ENCODE peak calls at places on chromosome 11, in nine cellular contexts. One of them, this sample, is unnamed.

GRCh38 chr11:117870176-117870952 is 6.1 kb downstream of the FXYD6 start:
- DNase-seq in GM12864: no peak
- DNase-seq in dorsolateral prefrontal cortex: peak; percentile 76
- DNase-seq in tibial artery: no peak
- DNase-seq in Panc1: no peak
- DNase-seq in bronchial epithelial cell: no peak
- DNase-seq in OCI-LY7: no peak
- DNase-seq in neural progenitor cell: peak; percentile 37
- DNase-seq in psoas muscle: no peak
- DNase-seq in this sample: no peak

GRCh38 chr11:128965485-128965884 is 22.8 kb upstream of the TP53AIP1 start:
- DNase-seq in dorsolateral prefrontal cortex: no peak
- DNase-seq in tibial artery: no peak
- DNase-seq in bronchial epithelial cell: no peak
- DNase-seq in Panc1: no peak
- DNase-seq in neural progenitor cell: no peak
- DNase-seq in GM12864: peak; percentile 10
- DNase-seq in OCI-LY7: no peak
- DNase-seq in psoas muscle: no peak
- DNase-seq in this sample: no peak

GRCh38 chr11:108758458-108758857 is 93.6 kb downstream of the DDX10 start:
- DNase-seq in tibial artery: no peak
- DNase-seq in bronchial epithelial cell: no peak
- DNase-seq in neural progenitor cell: no peak
- DNase-seq in dorsolateral prefrontal cortex: no peak
- DNase-seq in OCI-LY7: no peak
- DNase-seq in psoas muscle: no peak
- DNase-seq in GM12864: no peak
- DNase-seq in Panc1: no peak
- DNase-seq in this sample: no peak

GRCh38 chr11:44010789-44011251 is 37.0 kb upstream of the ACCSL start:
- DNase-seq in bronchial epithelial cell: no peak
- DNase-seq in psoas muscle: no peak
- DNase-seq in Panc1: no peak
- DNase-seq in tibial artery: peak; percentile 66
- DNase-seq in dorsolateral prefrontal cortex: no peak
- DNase-seq in GM12864: no peak
- DNase-seq in neural progenitor cell: no peak
- DNase-seq in OCI-LY7: no peak
- DNase-seq in this sample: no peak

GRCh38 chr11:134661660-134662059 is 249.6 kb upstream of the B3GAT1 start:
- DNase-seq in neural progenitor cell: no peak
- DNase-seq in bronchial epithelial cell: no peak
- DNase-seq in tibial artery: peak; percentile 6
- DNase-seq in Panc1: no peak
- DNase-seq in psoas muscle: no peak
- DNase-seq in dorsolateral prefrontal cortex: no peak
- DNase-seq in OCI-LY7: no peak
- DNase-seq in GM12864: no peak
- DNase-seq in this sample: no peak

GRCh38 chr11:34379081-34379480 is 21.3 kb upstream of the ABTB2 start:
- DNase-seq in psoas muscle: no peak
- DNase-seq in bronchial epithelial cell: peak; percentile 63
- DNase-seq in GM12864: no peak
- DNase-seq in Panc1: no peak
- DNase-seq in neural progenitor cell: no peak
- DNase-seq in tibial artery: no peak
- DNase-seq in OCI-LY7: no peak
- DNase-seq in dorsolateral prefrontal cortex: no peak
- DNase-seq in this sample: no peak

GRCh38 chr11:36431429-36432092 is 78.5 kb downstream of the TRAF6 start:
- DNase-seq in Panc1: peak; percentile 64
- DNase-seq in neural progenitor cell: peak; percentile 10
- DNase-seq in tibial artery: no peak
- DNase-seq in OCI-LY7: no peak
- DNase-seq in dorsolateral prefrontal cortex: no peak
- DNase-seq in GM12864: no peak
- DNase-seq in bronchial epithelial cell: peak; percentile 97
- DNase-seq in psoas muscle: no peak
- DNase-seq in this sample: peak; percentile 61

GRCh38 chr11:131877246-131877645 is 506.8 kb downstream of the NTM start:
- DNase-seq in GM12864: no peak
- DNase-seq in dorsolateral prefrontal cortex: no peak
- DNase-seq in bronchial epithelial cell: no peak
- DNase-seq in psoas muscle: no peak
- DNase-seq in neural progenitor cell: no peak
- DNase-seq in tibial artery: no peak
- DNase-seq in OCI-LY7: no peak
- DNase-seq in Panc1: no peak
- DNase-seq in this sample: no peak

GRCh38 chr11:313787-314547 is at the start of gene IFITM1:
- DNase-seq in dorsolateral prefrontal cortex: no peak
- DNase-seq in psoas muscle: peak; percentile 52
- DNase-seq in OCI-LY7: peak; percentile 73
- DNase-seq in GM12864: peak; percentile 91
- DNase-seq in Panc1: no peak
- DNase-seq in bronchial epithelial cell: peak; percentile 70
- DNase-seq in neural progenitor cell: peak; percentile 60
- DNase-seq in tibial artery: no peak
- DNase-seq in this sample: peak; percentile 80

GRCh38 chr11:132874638-132875037 is 657.7 kb downstream of the OPCML start:
- DNase-seq in tibial artery: no peak
- DNase-seq in bronchial epithelial cell: peak; percentile 84
- DNase-seq in OCI-LY7: no peak
- DNase-seq in Panc1: no peak
- DNase-seq in dorsolateral prefrontal cortex: no peak
- DNase-seq in psoas muscle: no peak
- DNase-seq in neural progenitor cell: no peak
- DNase-seq in GM12864: no peak
- DNase-seq in this sample: no peak

GRCh38 chr11:119629085-119629484 is 99.9 kb downstream of the NECTIN1 start:
- DNase-seq in OCI-LY7: no peak
- DNase-seq in bronchial epithelial cell: no peak
- DNase-seq in tibial artery: no peak
- DNase-seq in GM12864: no peak
- DNase-seq in Panc1: no peak
- DNase-seq in neural progenitor cell: no peak
- DNase-seq in psoas muscle: peak; percentile 41
- DNase-seq in dorsolateral prefrontal cortex: no peak
- DNase-seq in this sample: no peak

GRCh38 chr11:101334581-101334980 is 205.0 kb upstream of the PGR start:
- DNase-seq in bronchial epithelial cell: no peak
- DNase-seq in psoas muscle: no peak
- DNase-seq in neural progenitor cell: no peak
- DNase-seq in tibial artery: no peak
- DNase-seq in Panc1: no peak
- DNase-seq in OCI-LY7: no peak
- DNase-seq in dorsolateral prefrontal cortex: no peak
- DNase-seq in GM12864: no peak
- DNase-seq in this sample: no peak

GRCh38 chr11:70478194-70478890 is 80.0 kb downstream of the CTTN start:
- DNase-seq in neural progenitor cell: no peak
- DNase-seq in dorsolateral prefrontal cortex: no peak
- DNase-seq in Panc1: no peak
- DNase-seq in OCI-LY7: no peak
- DNase-seq in psoas muscle: no peak
- DNase-seq in bronchial epithelial cell: no peak
- DNase-seq in GM12864: no peak
- DNase-seq in tibial artery: no peak
- DNase-seq in this sample: no peak

GRCh38 chr11:128515766-128516466 is 71.4 kb downstream of the ETS1 start:
- DNase-seq in Panc1: no peak
- DNase-seq in GM12864: no peak
- DNase-seq in bronchial epithelial cell: no peak
- DNase-seq in OCI-LY7: no peak
- DNase-seq in psoas muscle: no peak
- DNase-seq in dorsolateral prefrontal cortex: no peak
- DNase-seq in neural progenitor cell: no peak
- DNase-seq in tibial artery: no peak
- DNase-seq in this sample: no peak

GRCh38 chr11:93329936-93330445 is 551 bp upstream of the DEUP1 start:
- DNase-seq in psoas muscle: no peak
- DNase-seq in bronchial epithelial cell: peak; percentile 8
- DNase-seq in Panc1: no peak
- DNase-seq in OCI-LY7: no peak
- DNase-seq in neural progenitor cell: peak; percentile 43
- DNase-seq in dorsolateral prefrontal cortex: no peak
- DNase-seq in tibial artery: no peak
- DNase-seq in GM12864: no peak
- DNase-seq in this sample: no peak

DNA sequence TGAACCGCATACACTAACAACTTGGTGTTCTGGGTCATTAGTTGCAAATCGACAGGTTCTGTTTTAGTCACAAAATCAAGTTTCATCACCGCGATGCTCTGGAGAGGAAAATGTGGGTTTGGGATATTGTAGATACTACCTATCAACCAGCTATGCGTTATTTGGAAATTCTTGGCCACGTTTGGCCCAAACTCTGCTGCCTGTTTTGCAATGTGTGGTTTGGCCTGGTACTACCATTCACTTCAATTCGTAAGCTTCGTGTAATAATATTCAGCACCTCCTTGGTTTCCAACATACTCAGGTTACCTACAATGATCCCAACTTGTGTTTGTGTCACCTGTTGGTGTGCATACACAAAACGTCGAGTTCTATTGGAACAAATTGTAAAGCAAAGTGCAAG is 16.2 kb upstream of the ACER3 start:
- DNase-seq in OCI-LY7: no peak
- DNase-seq in neural progenitor cell: no peak
- DNase-seq in dorsolateral prefrontal cortex: no peak
- DNase-seq in tibial artery: no peak
- DNase-seq in bronchial epithelial cell: no peak
- DNase-seq in psoas muscle: no peak
- DNase-seq in Panc1: no peak
- DNase-seq in GM12864: no peak
- DNase-seq in this sample: no peak
- TF ChIP-seq CTCF in OCI-LY7: no peak
- TF ChIP-seq CTCF in neural progenitor cell: no peak
- TF ChIP-seq CTCF in dorsolateral prefrontal cortex: no peak
- TF ChIP-seq CTCF in tibial artery: no peak
- TF ChIP-seq CTCF in bronchial epithelial cell: no peak
- TF ChIP-seq CTCF in psoas muscle: no peak
- TF ChIP-seq CTCF in Panc1: no peak
- TF ChIP-seq CTCF in GM12864: no peak
- TF ChIP-seq CTCF in this sample: no peak

DNA sequence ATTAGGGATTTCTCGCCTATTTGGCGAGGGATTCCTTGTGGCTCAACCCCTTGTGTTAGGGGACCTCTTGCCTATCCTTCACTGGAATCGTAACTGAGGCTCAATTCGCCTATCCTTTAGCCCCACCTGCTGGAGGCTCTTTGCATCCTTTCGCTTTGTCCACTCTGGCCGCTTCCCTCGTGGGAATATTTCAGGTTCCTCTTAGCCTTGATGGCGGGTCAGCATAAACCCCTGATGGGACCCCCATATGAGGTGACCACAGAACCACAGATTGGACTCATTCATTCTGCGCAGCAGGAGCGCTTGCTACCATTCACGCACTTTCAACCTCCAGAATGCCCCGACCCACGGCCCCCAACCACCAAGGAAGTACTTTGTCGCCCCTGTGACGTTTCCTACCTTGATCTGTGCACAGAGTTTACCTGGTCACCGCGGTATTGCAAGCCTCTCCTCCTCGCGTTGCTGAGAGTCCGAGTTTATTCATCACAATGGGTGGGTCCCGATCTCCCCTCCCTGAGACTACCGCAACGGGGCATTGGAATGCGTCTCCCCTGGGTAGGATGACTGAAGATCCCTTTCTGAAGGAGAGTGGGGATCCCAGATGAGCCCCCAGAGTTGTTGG is at the start of gene OR52N2:
- DNase-seq in tibial artery: peak; percentile 82
- DNase-seq in psoas muscle: peak; percentile 67
- DNase-seq in Panc1: peak; percentile 76
- DNase-seq in OCI-LY7: peak; percentile 74
- DNase-seq in neural progenitor cell: peak; percentile 84
- DNase-seq in bronchial epithelial cell: peak; percentile 50
- DNase-seq in dorsolateral prefrontal cortex: peak; percentile 70
- DNase-seq in GM12864: peak; percentile 39
- DNase-seq in this sample: peak; percentile 47
- H3K4me3 ChIP-seq in tibial artery: peak within 1 kb of the TSS; percentile 37
- H3K4me3 ChIP-seq in psoas muscle: peak within 1 kb of the TSS; percentile 58
- H3K4me3 ChIP-seq in Panc1: peak within 1 kb of the TSS; percentile 42
- H3K4me3 ChIP-seq in OCI-LY7: peak within 1 kb of the TSS; percentile 47
- H3K4me3 ChIP-seq in neural progenitor cell: peak within 1 kb of the TSS; percentile 60
- H3K4me3 ChIP-seq in bronchial epithelial cell: peak within 1 kb of the TSS; percentile 30
- H3K4me3 ChIP-seq in dorsolateral prefrontal cortex: peak within 1 kb of the TSS; percentile 55
- H3K4me3 ChIP-seq in GM12864: peak within 1 kb of the TSS; percentile 70
- H3K4me3 ChIP-seq in this sample: peak within 1 kb of the TSS; percentile 29

DNA sequence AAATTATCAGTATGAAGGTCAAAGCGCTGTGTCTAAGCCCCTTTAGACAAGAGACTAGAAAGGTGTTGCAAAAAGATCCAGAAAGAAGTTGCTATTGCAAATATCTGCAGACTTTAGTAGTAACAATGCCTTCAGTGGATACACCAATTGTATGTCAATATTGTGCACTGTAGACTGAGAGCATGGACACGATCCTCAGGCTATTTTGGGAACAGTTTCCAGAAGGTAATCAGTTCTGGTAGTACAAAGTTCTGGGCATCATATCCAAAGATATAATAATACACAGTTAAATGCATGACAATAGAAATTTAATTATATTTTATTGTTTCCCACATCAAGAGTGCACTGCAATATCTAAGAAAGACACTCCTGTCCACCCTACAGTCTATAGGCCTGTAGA is 84.1 kb upstream of the LUZP2 start:
- DNase-seq in OCI-LY7: no peak
- DNase-seq in neural progenitor cell: no peak
- DNase-seq in tibial artery: no peak
- DNase-seq in bronchial epithelial cell: no peak
- DNase-seq in dorsolateral prefrontal cortex: no peak
- DNase-seq in Panc1: no peak
- DNase-seq in GM12864: no peak
- DNase-seq in psoas muscle: no peak
- DNase-seq in this sample: no peak
- TF ChIP-seq CTCF in OCI-LY7: no peak
- TF ChIP-seq CTCF in neural progenitor cell: no peak
- TF ChIP-seq CTCF in tibial artery: no peak
- TF ChIP-seq CTCF in bronchial epithelial cell: no peak
- TF ChIP-seq CTCF in dorsolateral prefrontal cortex: no peak
- TF ChIP-seq CTCF in Panc1: no peak
- TF ChIP-seq CTCF in GM12864: no peak
- TF ChIP-seq CTCF in psoas muscle: no peak
- TF ChIP-seq CTCF in this sample: no peak

DNA sequence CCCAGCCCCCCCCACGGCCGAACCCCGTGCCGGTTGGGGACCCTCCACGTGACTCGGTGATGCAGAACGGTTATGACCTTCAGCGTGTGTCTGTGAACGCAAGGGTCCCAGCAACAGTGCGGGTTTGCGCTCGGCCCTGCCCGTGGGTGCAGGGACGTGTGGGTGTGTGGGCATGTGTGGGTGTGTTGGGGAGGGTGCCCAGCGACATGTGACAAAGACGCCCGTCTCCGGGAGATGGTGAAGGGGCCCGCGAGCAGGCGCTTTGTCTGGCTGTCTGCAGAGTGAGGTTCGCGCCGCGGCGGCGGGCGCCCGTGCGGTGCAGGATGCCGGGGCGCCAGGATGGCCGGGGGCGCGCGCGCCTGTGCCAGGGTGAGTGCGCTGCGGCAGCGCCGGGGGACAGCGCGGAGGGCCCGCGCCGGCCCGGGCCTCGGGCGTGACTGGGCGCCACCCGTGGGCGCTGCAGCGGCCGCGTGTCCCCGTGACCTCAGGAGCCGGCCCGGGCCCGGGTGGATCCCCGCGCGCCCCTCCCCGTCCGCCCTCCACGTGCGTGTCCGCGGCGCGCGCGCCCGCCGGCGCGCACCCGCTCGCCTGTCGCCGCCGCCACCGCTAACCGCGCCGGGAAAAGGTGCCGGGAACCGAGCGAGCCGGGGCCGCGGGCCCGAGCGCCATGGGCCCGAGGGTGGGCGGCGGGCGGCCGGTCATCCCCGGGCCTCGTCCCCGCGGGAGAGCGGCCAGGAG is at the start of gene LRFN4:
- DNase-seq in dorsolateral prefrontal cortex: peak; percentile 75
- DNase-seq in OCI-LY7: peak; percentile 68
- DNase-seq in tibial artery: no peak
- DNase-seq in GM12864: peak; percentile 15
- DNase-seq in neural progenitor cell: peak; percentile 87
- DNase-seq in Panc1: no peak
- DNase-seq in psoas muscle: no peak
- DNase-seq in bronchial epithelial cell: peak; percentile 31
- DNase-seq in this sample: no peak
- H3K4me3 ChIP-seq in dorsolateral prefrontal cortex: peak within 1 kb of the TSS; percentile 75
- H3K4me3 ChIP-seq in OCI-LY7: peak within 1 kb of the TSS; percentile 89
- H3K4me3 ChIP-seq in tibial artery: peak within 1 kb of the TSS; percentile 73
- H3K4me3 ChIP-seq in GM12864: peak within 1 kb of the TSS; percentile 91
- H3K4me3 ChIP-seq in neural progenitor cell: peak within 1 kb of the TSS; percentile 69
- H3K4me3 ChIP-seq in Panc1: peak within 1 kb of the TSS; percentile 79
- H3K4me3 ChIP-seq in psoas muscle: peak within 1 kb of the TSS; percentile 76
- H3K4me3 ChIP-seq in bronchial epithelial cell: peak within 1 kb of the TSS; percentile 66
- H3K4me3 ChIP-seq in this sample: peak within 1 kb of the TSS; percentile 75

This sample was measured in HFF-Myc.